ENCODE peak calls at places on chromosome 22, in seven cellular contexts. Y, W, M, F, I, B and C are unnamed samples.

GRCh38 chr22:20957691-20958440 is 9.2 kb upstream of the AIFM3 start:
- DNase-seq in Y (no peak), F (no peak), W (no peak), M (no peak), I (no peak), B (no peak), C (no peak)

GRCh38 chr22:17957683-17958082 is 66.7 kb downstream of the MICAL3 start:
- DNase-seq in B (no peak), W (no peak), M (no peak), Y (no peak), I (no peak), F (no peak), C (no peak)

GRCh38 chr22:46931414-46931813 is 169.0 kb downstream of the TBC1D22A start:
- DNase-seq in F (no peak), M (no peak), Y (no peak), I (no peak), W (no peak), B (no peak), C (no peak)

GRCh38 chr22:44311855-44312170 is 938 bp downstream of the SHISAL1 start:
- DNase-seq in F (no peak), I (no peak), W (no peak), M (no peak), B (no peak), Y (no peak), C (no peak)

GRCh38 chr22:48856308-48856615 is 971.4 kb downstream of the BRD1 start:
- DNase-seq in Y (no peak), I (no peak), B (no peak), F (peak), W (no peak), M (no peak), C (no peak)

GRCh38 chr22:24824250-24824649 is 18.2 kb downstream of the SGSM1 start:
- DNase-seq in I (no peak), B (no peak), W (no peak), F (peak), M (no peak), Y (no peak), C (no peak)

GRCh38 chr22:49767355-49768062 is 60.2 kb downstream of the BRD1 start:
- DNase-seq in Y (no peak), M (peak), I (no peak), W (no peak), F (peak), B (peak), C (no peak)

GRCh38 chr22:40401532-40401931 is 31.1 kb downstream of the SGSM3 start:
- DNase-seq in B (no peak), I (peak), F (no peak), W (peak), Y (peak), M (peak), C (no peak)

GRCh38 chr22:32837803-32838202 is 36.3 kb downstream of the TIMP3 start:
- DNase-seq in I (no peak), F (no peak), M (no peak), W (no peak), Y (no peak), B (no peak), C (no peak)

GRCh38 chr22:24521791-24522245 is 26.7 kb downstream of the UPB1 start:
- DNase-seq in B (peak), M (no peak), I (no peak), F (no peak), Y (no peak), W (no peak), C (no peak)